ENCODE peak calls at places on chromosome 13, in eight cellular contexts. X is tibial artery; G is GF-D8; T is amniotic epithelial cell; L is SHP77; E is GM23338; C is CD4-positive, alpha-beta memory T cell; U is RWPE1. F is an unnamed sample.

GRCh38 chr13:37495046-37495445 is 103.5 kb downstream of the POSTN start:
- DNase-seq in G (no peak), E (no peak), T (no peak), L (no peak), X (no peak), C (no peak), U (no peak), F (peak)

GRCh38 chr13:21672811-21673591 is 2.1 kb downstream of the FGF9 start:
- DNase-seq in L (peak), G (no peak), U (no peak), X (no peak), T (no peak), E (no peak), C (no peak), F (no peak)

GRCh38 chr13:113413178-113413897 is 40.0 kb downstream of the ADPRHL1 start:
- DNase-seq in G (no peak), E (no peak), L (no peak), T (no peak), U (no peak), X (peak), C (no peak), F (peak)

GRCh38 chr13:44093607-44094583 is 214.2 kb downstream of the LACC1 start:
- DNase-seq in E (no peak), L (no peak), C (no peak), G (no peak), T (no peak), U (no peak), X (no peak), F (peak)

GRCh38 chr13:39105110-39105509 is 66.9 kb downstream of the NHLRC3 start:
- DNase-seq in L (peak), C (no peak), G (no peak), U (no peak), X (no peak), E (no peak), T (peak), F (peak)

GRCh38 chr13:30156826-30157615 is 150.3 kb downstream of the KATNAL1 start:
- DNase-seq in T (no peak), L (no peak), U (no peak), G (no peak), E (no peak), C (no peak), X (no peak), F (no peak)

GRCh38 chr13:105848494-105848893 is 687.0 kb downstream of the EFNB2 start:
- DNase-seq in E (no peak), U (peak), C (no peak), L (no peak), G (no peak), T (no peak), X (no peak), F (peak)

GRCh38 chr13:39811051-39811450 is 155.6 kb downstream of the COG6 start:
- DNase-seq in X (no peak), T (no peak), C (no peak), G (peak), L (no peak), E (no peak), U (no peak), F (no peak)

GRCh38 chr13:45928196-45928595 is 76.6 kb upstream of the SIAH3 start:
- DNase-seq in L (no peak), X (no peak), U (no peak), C (no peak), T (no peak), E (no peak), G (no peak), F (no peak)

GRCh38 chr13:41848435-41849255 is 112.3 kb downstream of the VWA8 start:
- DNase-seq in E (no peak), G (no peak), U (no peak), X (no peak), T (peak), L (no peak), C (no peak), F (peak)

GRCh38 chr13:94252209-94252608 is 227.3 kb downstream of the DCT start:
- DNase-seq in U (no peak), X (no peak), E (no peak), G (no peak), T (no peak), C (no peak), L (no peak), F (peak)

GRCh38 chr13:27599096-27599495 is 21.2 kb downstream of the LNX2 start:
- DNase-seq in X (no peak), E (no peak), C (no peak), L (no peak), U (no peak), T (no peak), G (no peak), F (no peak)

GRCh38 chr13:49512578-49512977 is 16.8 kb downstream of the PHF11 start:
- DNase-seq in X (no peak), T (no peak), E (no peak), C (no peak), G (no peak), L (no peak), U (no peak), F (no peak)